ENCODE peak calls at places on chromosomes 13 and 19, in ten cellular contexts. Z is lung, I is fibroblast of mammary gland, F is endothelial cell, S is astrocyte, L is WTC11, B is AG09309, M is keratinocyte, Y is AG09319, E is tibial nerve. T is an unnamed sample.
A peak's percentile ranks its signal among the peaks of the same experiment; 100 is the strongest.

GRCh38 chr19:1825909-1826556 is 14.0 kb upstream of the ATP8B3 start:
- DNase-seq in B (no peak), M (no peak), I (peak; percentile 61), L (peak; percentile 93), Y (no peak), Z (peak; percentile 62), E (peak; percentile 79), S (peak; percentile 16), F (peak; percentile 84), T (peak; percentile 71)

GRCh38 chr13:113432509-113433270 is 20.6 kb downstream of the ADPRHL1 start:
- DNase-seq in F (no peak), I (no peak), L (no peak), S (no peak), E (no peak), Y (no peak), Z (no peak), M (no peak), B (no peak), T (no peak)

GRCh38 chr19:10334340-10335148 is 1.2 kb upstream of the RAVER1 start:
- DNase-seq in E (peak; percentile 95), F (peak; percentile 97), Z (peak; percentile 96), S (peak; percentile 87), M (peak; percentile 59), L (peak; percentile 95), Y (peak; percentile 85), I (peak; percentile 95), B (peak; percentile 76), T (no peak)

GRCh38 chr19:45752639-45753038 is 16.4 kb downstream of the SIX5 start:
- DNase-seq in F (no peak), Z (no peak), E (no peak), M (peak; percentile 92), Y (no peak), I (peak; percentile 95), S (no peak), B (no peak), L (no peak), T (no peak)

GRCh38 chr13:29594310-29594709 is 1.2 kb downstream of the SLC7A1 start:
- DNase-seq in Z (no peak), F (peak; percentile 26), B (peak; percentile 55), Y (no peak), L (no peak), M (no peak), I (peak; percentile 89), E (peak; percentile 38), S (peak; percentile 89), T (no peak)

GRCh38 chr19:14434543-14435319 is 1.6 kb downstream of the PKN1 start:
- DNase-seq in S (peak; percentile 61), F (no peak), L (no peak), Z (peak; percentile 66), I (peak; percentile 86), M (no peak), Y (no peak), B (peak; percentile 5), E (no peak), T (peak; percentile 91)

GRCh38 chr19:13275016-13275722 is 125.0 kb downstream of the IER2 start:
- DNase-seq in E (no peak), F (no peak), B (no peak), I (no peak), Z (no peak), Y (no peak), L (no peak), M (no peak), S (no peak), T (no peak)

GRCh38 chr19:53537523-53538377 is at the start of gene ZNF331:
- DNase-seq in E (peak; percentile 68), Y (peak; percentile 34), S (peak; percentile 64), L (peak; percentile 77), M (no peak), I (peak; percentile 85), B (peak; percentile 39), F (peak; percentile 66), Z (peak; percentile 73), T (peak; percentile 88)

GRCh38 chr13:90485441-90485840 is 862.0 kb upstream of the MIR17HG start:
- DNase-seq in Z (no peak), I (peak; percentile 96), S (peak; percentile 91), L (no peak), E (peak; percentile 6), F (no peak), B (peak; percentile 90), Y (peak; percentile 77), M (no peak), T (no peak)

GRCh38 chr13:77048592-77048991 is 21.6 kb upstream of the FBXL3 start:
- DNase-seq in B (no peak), I (no peak), L (peak; percentile 58), F (no peak), Z (no peak), Y (no peak), M (no peak), E (no peak), S (no peak), T (no peak)

GRCh38 chr19:38727306-38727867 is 16.9 kb downstream of the CAPN12 start:
- DNase-seq in I (no peak), E (no peak), Y (no peak), L (no peak), M (no peak), S (no peak), B (no peak), F (no peak), Z (no peak), T (no peak)

GRCh38 chr19:44774614-44775013 is 3.1 kb upstream of the CBLC start:
- DNase-seq in F (no peak), I (peak; percentile 49), S (no peak), E (no peak), Y (no peak), M (no peak), Z (no peak), L (no peak), B (no peak), T (no peak)

GRCh38 chr19:20664917-20665781 is 3.8 kb upstream of the ZNF626 start:
- DNase-seq in F (no peak), I (peak; percentile 6), M (no peak), E (no peak), Z (no peak), Y (no peak), L (peak; percentile 37), S (peak; percentile 9), B (no peak), T (no peak)

GRCh38 chr19:53394522-53394973 is 401 bp upstream of the ZNF765 start:
- DNase-seq in I (peak; percentile 62), Y (peak; percentile 11), E (no peak), B (no peak), L (peak; percentile 66), F (peak; percentile 49), Z (peak; percentile 37), M (no peak), S (peak; percentile 53), T (no peak)

GRCh38 chr19:4911786-4912672 is 2.7 kb downstream of the UHRF1 start:
- DNase-seq in S (peak; percentile 100), E (peak; percentile 71), L (peak; percentile 62), I (peak; percentile 100), F (peak; percentile 55), M (peak; percentile 99), Z (peak; percentile 70), Y (peak; percentile 100), B (peak; percentile 100), T (no peak)

GRCh38 chr13:76271728-76272232 is 614.4 kb downstream of the KCTD12 start:
- DNase-seq in M (no peak), I (no peak), L (peak; percentile 10), Z (no peak), Y (no peak), S (no peak), E (no peak), F (no peak), B (no peak), T (no peak)

GRCh38 chr19:49469828-49470614 is 4.0 kb upstream of the FLT3LG start:
- DNase-seq in M (no peak), S (no peak), Z (no peak), F (no peak), Y (no peak), E (no peak), I (no peak), L (no peak), B (no peak), T (peak; percentile 65)

GRCh38 chr19:47414469-47414868 is 4.9 kb downstream of the MEIS3 start:
- DNase-seq in M (no peak), E (no peak), I (no peak), B (no peak), Y (no peak), F (peak; percentile 48), Z (no peak), S (no peak), L (peak; percentile 73), T (no peak)
- TF ChIP-seq CTCF in M (peak; percentile 78), E (no peak), I (no peak), B (no peak), Y (no peak), F (no peak), Z (no peak), S (no peak), L (peak; percentile 26), T (peak; percentile 17)

GRCh38 chr19:19443283-19443682 is 37.8 kb downstream of the GATAD2A start:
- DNase-seq in E (no peak), B (no peak), Z (no peak), Y (no peak), S (no peak), I (no peak), M (no peak), L (no peak), F (no peak), T (no peak)

GRCh38 chr19:19445911-19446361 is 40.5 kb downstream of the GATAD2A start:
- DNase-seq in M (no peak), E (no peak), I (peak; percentile 49), B (no peak), Y (no peak), Z (no peak), S (peak; percentile 33), L (no peak), F (no peak), T (no peak)

GRCh38 chr19:19444694-19445155 is 39.2 kb downstream of the GATAD2A start:
- DNase-seq in F (no peak), M (no peak), B (no peak), Z (no peak), L (no peak), I (peak; percentile 30), Y (no peak), E (no peak), S (peak; percentile 29), T (peak; percentile 53)

GRCh38 chr19:19445288-19445687 is 39.8 kb downstream of the GATAD2A start:
- DNase-seq in I (no peak), S (no peak), Y (no peak), E (no peak), B (no peak), Z (no peak), L (no peak), M (no peak), F (no peak), T (no peak)

GRCh38 chr19:19443902-19444693 is 38.6 kb downstream of the GATAD2A start:
- DNase-seq in B (no peak), F (no peak), Y (no peak), L (no peak), M (no peak), Z (no peak), I (no peak), S (no peak), E (no peak), T (no peak)
- TF ChIP-seq CTCF in B (no peak), F (no peak), Y (no peak), L (no peak), M (no peak), Z (no peak), I (no peak), S (no peak), E (no peak), T (no peak)

GRCh38 chr19:17582613-17583012 is 27.2 kb downstream of the COLGALT1 start:
- DNase-seq in B (no peak), S (no peak), M (no peak), Y (no peak), Z (no peak), L (no peak), I (no peak), F (no peak), E (no peak), T (no peak)
- TF ChIP-seq CTCF in B (no peak), S (no peak), M (no peak), Y (no peak), Z (no peak), L (no peak), I (no peak), F (peak; percentile 20), E (no peak), T (no peak)

GRCh38 chr19:47540748-47541147 is 25.9 kb upstream of the NAPA start:
- DNase-seq in B (peak; percentile 11), S (peak; percentile 12), F (no peak), E (no peak), L (peak; percentile 36), I (peak; percentile 57), M (no peak), Y (peak; percentile 25), Z (no peak), T (no peak)
- TF ChIP-seq CTCF in B (peak; percentile 63), S (peak; percentile 21), F (no peak), E (no peak), L (no peak), I (peak; percentile 47), M (peak; percentile 11), Y (peak; percentile 53), Z (no peak), T (no peak)